ENCODE peak calls at places on chromosomes 7 and 10, in five cellular contexts. K, B, V, Z and W are unnamed samples.

GRCh38 chr10:75662715-75663114 is 231.3 kb downstream of the LRMDA start:
- DNase-seq in K (peak), B (peak), V (no peak), Z (peak), W (no peak)

GRCh38 chr7:142770720-142771352 is at the start of gene PRSS2:
- DNase-seq in K (no peak), B (no peak), V (peak), Z (no peak), W (no peak)

GRCh38 chr7:158810846-158811245 is 18.5 kb downstream of the ESYT2 start:
- DNase-seq in K (no peak), B (no peak), V (no peak), Z (no peak), W (no peak)

GRCh38 chr10:79084012-79084971 is 15.5 kb downstream of the ZMIZ1 start:
- DNase-seq in K (peak), B (peak), V (no peak), Z (peak), W (peak)

GRCh38 chr10:14585287-14586193 is 189.2 kb downstream of the FAM107B start:
- DNase-seq in K (no peak), B (no peak), V (no peak), Z (no peak), W (no peak)

GRCh38 chr10:30782543-30783461 is 153.2 kb upstream of the LYZL2 start:
- DNase-seq in K (no peak), B (no peak), V (peak), Z (no peak), W (no peak)

GRCh38 chr10:16832351-16833080 is 15.3 kb upstream of the RSU1 start:
- DNase-seq in K (no peak), B (no peak), V (no peak), Z (no peak), W (peak)

GRCh38 chr10:130810856-130811255 is 500.7 kb downstream of the TCERG1L start:
- DNase-seq in K (no peak), B (no peak), V (no peak), Z (no peak), W (no peak)

GRCh38 chr10:92756233-92757065 is 66.7 kb downstream of the HHEX start:
- DNase-seq in K (no peak), B (no peak), V (peak), Z (no peak), W (no peak)

GRCh38 chr7:29606287-29606721 is 42.7 kb downstream of the PRR15 start:
- DNase-seq in K (no peak), B (no peak), V (no peak), Z (peak), W (peak)

GRCh38 chr7:107179326-107180163 is 10.7 kb downstream of the HBP1 start:
- DNase-seq in K (no peak), B (no peak), V (no peak), Z (no peak), W (peak)

GRCh38 chr7:13829914-13830603 is 159.4 kb downstream of the ETV1 start:
- DNase-seq in K (no peak), B (no peak), V (no peak), Z (no peak), W (no peak)

GRCh38 chr10:6053816-6054581 is 8.2 kb downstream of the IL2RA start:
- DNase-seq in K (no peak), B (peak), V (no peak), Z (peak), W (no peak)

GRCh38 chr7:20560325-20561180 is 54.9 kb upstream of the ABCB5 start:
- DNase-seq in K (no peak), B (no peak), V (no peak), Z (no peak), W (no peak)

GRCh38 chr10:126221874-126222273 is 166.4 kb downstream of the ADAM12 start:
- DNase-seq in K (no peak), B (no peak), V (no peak), Z (no peak), W (no peak)

GRCh38 chr7:73623798-73624668 is at the start of gene MLXIPL:
- DNase-seq in K (peak), B (peak), V (no peak), Z (peak), W (no peak)

GRCh38 chr10:127012769-127013152 is 107.5 kb downstream of the DOCK1 start:
- DNase-seq in K (peak), B (no peak), V (no peak), Z (no peak), W (peak)

GRCh38 chr10:24651923-24652322 is 71.8 kb downstream of the ARHGAP21 start:
- DNase-seq in K (no peak), B (no peak), V (no peak), Z (no peak), W (no peak)

GRCh38 chr7:131042269-131043160 is 285.2 kb upstream of the MKLN1 start:
- DNase-seq in K (no peak), B (no peak), V (no peak), Z (no peak), W (no peak)

GRCh38 chr10:29136401-29136800 is 152.5 kb upstream of the LYZL1 start:
- DNase-seq in K (no peak), B (no peak), V (no peak), Z (no peak), W (no peak)

GRCh38 chr10:87660484-87661133 is 931 bp downstream of the PAPSS2 start:
- DNase-seq in K (peak), B (no peak), V (no peak), Z (peak), W (no peak)

GRCh38 chr10:76649723-76650127 is 987.9 kb downstream of the KCNMA1 start:
- DNase-seq in K (no peak), B (peak), V (no peak), Z (no peak), W (peak)

GRCh38 chr10:71790749-71791440 is 17.6 kb upstream of the VSIR start:
- DNase-seq in K (no peak), B (no peak), V (no peak), Z (no peak), W (no peak)

GRCh38 chr7:55158541-55158940 is 139.7 kb downstream of the EGFR start:
- DNase-seq in K (no peak), B (no peak), V (no peak), Z (no peak), W (peak)

GRCh38 chr10:34444223-34445183 is 370.6 kb downstream of the PARD3 start:
- DNase-seq in K (no peak), B (no peak), V (no peak), Z (no peak), W (no peak)

GRCh38 chr10:24790073-24790472 is 66.4 kb upstream of the ARHGAP21 start:
- DNase-seq in K (no peak), B (no peak), V (no peak), Z (no peak), W (no peak)

GRCh38 chr10:68333452-68333851 is 724 bp upstream of the PBLD start:
- DNase-seq in K (no peak), B (no peak), V (no peak), Z (no peak), W (no peak)

GRCh38 chr7:102390697-102391484 is 5.3 kb upstream of the PRKRIP1 start:
- DNase-seq in K (peak), B (peak), V (no peak), Z (peak), W (peak)

DNA sequence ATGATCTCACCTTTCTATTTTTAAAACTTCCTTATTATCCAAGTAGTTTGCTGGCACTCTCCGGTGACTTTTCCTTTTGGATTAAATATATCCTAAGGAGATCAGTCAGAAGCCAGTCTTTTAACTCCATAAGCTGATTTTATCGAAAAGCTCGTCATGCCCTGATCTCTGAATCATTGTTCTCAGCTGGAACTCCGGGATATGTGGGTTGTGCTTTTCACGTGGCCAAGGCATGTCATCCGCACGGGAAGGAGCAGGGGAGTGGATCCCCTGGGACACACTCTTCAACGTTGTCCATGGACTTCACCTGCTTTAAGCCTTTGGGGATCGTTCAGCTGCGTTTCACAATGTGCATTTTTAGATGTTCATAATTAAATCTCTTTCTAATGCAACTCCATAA is 229.4 kb upstream of the ADARB2 start:
- DNase-seq in K (no peak), B (no peak), V (no peak), Z (no peak), W (no peak)
- TF ChIP-seq POLR2A in K (no peak), B (no peak), V (no peak), Z (no peak), W (no peak)

DNA sequence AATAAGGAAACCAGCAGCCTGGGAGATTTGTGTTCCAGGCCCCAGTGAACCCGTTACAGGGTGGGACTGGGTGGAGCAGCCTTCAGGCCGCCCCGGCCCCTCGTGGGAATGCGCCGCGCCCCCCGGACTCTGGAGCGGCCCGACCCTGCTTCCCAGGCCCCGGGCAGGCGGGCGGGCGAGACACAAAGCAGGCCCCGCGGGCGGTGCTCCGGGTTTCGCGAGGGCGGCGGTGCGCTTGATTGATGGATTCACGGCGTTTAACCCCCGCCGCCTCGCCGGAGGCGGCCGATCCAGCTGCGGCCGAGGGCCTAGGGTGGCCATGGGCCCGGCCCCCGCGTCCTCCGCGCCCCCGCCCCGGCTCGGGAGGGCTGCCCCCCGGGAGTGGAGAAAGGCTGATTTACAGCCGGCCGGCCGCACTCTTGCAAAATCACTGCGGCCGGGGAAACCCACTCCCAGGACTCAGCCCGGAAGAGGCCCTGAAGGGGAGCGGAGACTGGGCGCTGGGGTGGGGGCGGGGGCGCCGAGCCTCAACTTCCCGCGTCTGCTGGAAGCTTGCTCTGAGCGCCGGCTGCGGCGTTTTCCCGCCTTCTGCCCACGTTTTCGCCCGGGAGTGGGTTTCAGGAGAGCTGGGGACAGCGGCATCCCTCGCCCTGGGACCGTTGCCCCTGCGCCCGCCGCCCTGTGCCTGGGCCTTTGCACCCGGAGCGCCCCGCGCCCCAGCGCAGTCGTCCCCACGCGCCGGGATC is 299.6 kb upstream of the NFE2L3 start:
- DNase-seq in K (no peak), B (no peak), V (no peak), Z (peak), W (no peak)
- TF ChIP-seq POLR2A in K (no peak), B (no peak), V (no peak), Z (no peak), W (no peak)

GRCh38 chr7:66871076-66871475 is 49.9 kb upstream of the TMEM248 start:
- DNase-seq in K (no peak), B (no peak), V (no peak), Z (no peak), W (no peak)

GRCh38 chr7:66869660-66870450 is 51.2 kb upstream of the TMEM248 start:
- DNase-seq in K (no peak), B (no peak), V (no peak), Z (no peak), W (no peak)

GRCh38 chr7:66865290-66865864 is 55.6 kb upstream of the TMEM248 start:
- DNase-seq in K (no peak), B (no peak), V (no peak), Z (no peak), W (no peak)

DNA sequence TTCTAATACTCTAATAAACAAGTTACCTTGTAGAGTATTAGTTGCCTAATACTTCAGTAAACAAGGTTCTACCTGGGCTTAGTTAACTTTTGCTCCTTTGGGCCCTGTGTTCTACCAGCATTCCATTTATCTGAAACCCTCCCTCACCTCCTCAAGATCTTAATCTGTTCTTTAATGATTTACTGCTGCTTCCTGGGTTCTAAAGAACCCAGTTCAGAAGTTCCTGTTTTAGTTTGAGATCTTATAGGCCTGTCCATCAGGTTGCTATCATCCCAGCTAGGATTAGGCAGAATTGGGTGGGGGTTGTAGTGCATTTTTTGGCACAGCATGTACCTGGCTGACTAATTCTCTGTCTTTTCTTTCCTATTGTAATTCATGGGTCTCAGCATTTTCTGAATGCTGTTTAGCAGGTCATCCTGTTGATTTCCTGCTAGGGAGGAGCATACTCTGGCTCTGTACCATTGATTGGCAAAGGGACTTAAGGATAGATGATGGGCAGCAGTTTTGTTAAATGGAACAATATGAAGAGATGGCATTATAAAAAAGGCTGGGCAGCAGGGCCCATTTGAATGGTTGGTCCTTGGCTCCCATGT is 53.7 kb upstream of the TMEM248 start:
- DNase-seq in K (no peak), B (no peak), V (no peak), Z (no peak), W (no peak)
- TF ChIP-seq POLR2A in K (no peak), B (no peak), V (no peak), Z (no peak), W (no peak)

GRCh38 chr10:3782099-3782455 is 2.9 kb downstream of the KLF6 start:
- DNase-seq in K (no peak), B (no peak), V (no peak), Z (no peak), W (no peak)
- TF ChIP-seq POLR2A in K (no peak), B (no peak), V (no peak), Z (no peak), W (no peak)

GRCh38 chr7:26188291-26188999 is 12.1 kb downstream of the HNRNPA2B1 start:
- DNase-seq in K (no peak), B (no peak), V (no peak), Z (no peak), W (no peak)
- TF ChIP-seq POLR2A in K (no peak), B (no peak), V (peak), Z (no peak), W (no peak)

DNA sequence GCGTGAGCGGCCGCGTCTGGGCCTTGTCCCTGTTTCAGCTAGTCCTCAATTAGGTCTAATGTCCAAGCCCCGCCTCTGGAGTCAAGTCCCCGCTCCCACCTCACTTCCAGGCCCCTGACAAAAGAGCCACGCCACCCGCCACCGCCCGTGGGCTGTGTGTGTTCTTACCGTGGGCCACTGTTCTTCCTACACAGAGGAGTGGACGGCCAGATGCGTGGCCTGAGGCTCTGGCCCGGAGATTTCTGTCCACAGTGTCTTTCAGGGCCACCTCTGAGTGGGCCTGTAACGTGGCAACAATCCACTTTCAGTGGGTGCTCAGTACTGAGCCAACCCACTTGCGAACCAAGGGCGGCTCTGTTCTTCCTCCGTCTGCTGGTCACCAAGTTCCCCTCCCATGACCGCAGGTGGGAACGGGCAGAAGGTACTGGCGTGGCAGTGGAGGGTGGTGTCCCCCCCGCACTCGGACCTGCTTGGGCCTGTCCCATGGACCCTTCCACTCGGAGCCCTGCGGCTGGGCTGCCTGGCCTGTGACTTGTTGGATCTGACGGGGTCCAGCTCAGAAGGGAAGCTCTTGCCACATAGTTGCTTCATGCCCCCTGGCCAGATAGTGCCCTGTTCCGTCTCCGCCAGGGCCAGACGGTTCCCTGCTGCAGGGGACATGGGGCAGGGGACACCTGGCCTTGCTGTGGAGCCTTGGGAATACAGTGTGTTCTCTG is 15.0 kb upstream of the ZFAND2A start:
- DNase-seq in K (no peak), B (no peak), V (no peak), Z (no peak), W (no peak)
- TF ChIP-seq POLR2A in K (no peak), B (no peak), V (no peak), Z (no peak), W (no peak)

GRCh38 chr10:74178042-74178791 is 27.2 kb downstream of the ADK start:
- DNase-seq in K (no peak), B (no peak), V (no peak), Z (no peak), W (no peak)

GRCh38 chr10:74179124-74179710 is 28.2 kb downstream of the ADK start:
- DNase-seq in K (no peak), B (no peak), V (no peak), Z (no peak), W (no peak)

GRCh38 chr10:74175510-74176379 is 24.7 kb downstream of the ADK start:
- DNase-seq in K (no peak), B (no peak), V (no peak), Z (no peak), W (no peak)

GRCh38 chr10:74176380-74177139 is 25.5 kb downstream of the ADK start:
- DNase-seq in K (peak), B (peak), V (peak), Z (peak), W (peak)

GRCh38 chr10:74177140-74177677 is 26.2 kb downstream of the ADK start:
- DNase-seq in K (peak), B (no peak), V (no peak), Z (peak), W (peak)
- TF ChIP-seq POLR2A in K (no peak), B (no peak), V (no peak), Z (no peak), W (no peak)

DNA sequence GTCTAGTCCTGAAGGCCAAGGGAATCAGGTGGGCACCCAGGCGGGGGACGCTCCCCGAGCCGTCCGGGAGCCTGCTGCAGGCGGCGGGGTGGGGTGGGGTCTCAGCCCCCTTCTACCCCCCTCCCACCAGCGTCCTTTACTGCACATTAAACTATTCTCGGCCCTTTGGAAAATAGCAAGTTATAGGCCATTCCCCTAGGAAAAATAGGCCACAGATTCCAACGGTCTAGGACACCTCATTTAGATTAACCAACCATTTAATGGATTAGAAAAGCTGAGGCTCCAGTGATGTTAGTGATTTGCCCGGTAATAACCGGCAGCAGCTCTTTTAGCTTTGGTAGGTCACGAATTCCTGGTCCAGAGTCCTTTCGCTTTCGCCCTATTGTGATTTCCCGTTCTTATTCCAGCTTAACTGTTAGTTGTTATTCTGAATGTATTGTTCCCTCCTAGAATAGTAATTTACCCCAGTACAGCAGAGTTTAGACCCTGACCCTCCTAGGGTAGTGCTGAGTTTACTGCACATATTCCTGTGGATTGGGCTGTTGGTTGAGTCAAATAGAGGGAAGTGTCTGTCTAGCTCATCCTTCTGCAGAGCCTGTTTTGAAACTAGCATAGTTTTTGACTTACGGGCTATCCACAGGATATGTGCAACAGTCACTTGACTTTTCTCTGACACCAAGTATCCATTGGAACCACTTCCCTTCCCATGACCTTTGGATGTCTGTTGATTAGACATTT is 721 bp downstream of the GSTO1 start:
- DNase-seq in K (peak), B (no peak), V (no peak), Z (no peak), W (peak)
- TF ChIP-seq POLR2A in K (peak), B (peak), V (no peak), Z (no peak), W (no peak)

GRCh38 chr10:114498413-114499111 is 94.3 kb upstream of the AFAP1L2 start:
- DNase-seq in K (no peak), B (no peak), V (peak), Z (no peak), W (no peak)
- TF ChIP-seq POLR2A in K (no peak), B (no peak), V (peak), Z (no peak), W (no peak)